ENCODE peak calls at places on chromosomes 12 and 14, in eight cellular contexts. N is HTR-8/SVneo; G is H54; R is cerebellar cortex; Z is effector memory CD4-positive, alpha-beta T cell; Y is stimulated activated CD8-positive, alpha-beta memory T cell treated with anti-CD3 and anti-CD28 coated beads, Interleukin-2, amount 100 ng/mL, for 1 hour; S is CD8-positive, alpha-beta memory T cell; X is NCI-H460. L is an unnamed sample.

GRCh38 chr14:42192659-42193425 is 586.2 kb downstream of the LRFN5 start:
- DNase-seq in N (peak; percentile 41), G (peak; percentile 1), R (no peak), Z (no peak), Y (no peak), S (no peak), X (peak; percentile 72), L (no peak)

GRCh38 chr12:99658950-99659349 is 11.4 kb downstream of the GARIN6 start:
- DNase-seq in N (no peak), G (no peak), R (peak; percentile 49), Z (no peak), Y (no peak), S (no peak), X (no peak), L (no peak)

GRCh38 chr12:12482150-12482761 is 80.4 kb downstream of the DUSP16 start:
- DNase-seq in N (no peak), G (no peak), R (no peak), Z (no peak), Y (no peak), S (no peak), X (no peak), L (no peak)

GRCh38 chr12:89160716-89161123 is 191.6 kb downstream of the DUSP6 start:
- DNase-seq in N (peak; percentile 24), G (no peak), R (no peak), Z (no peak), Y (no peak), S (no peak), X (no peak), L (no peak)

GRCh38 chr14:71403673-71404072 is 496.4 kb downstream of the PCNX1 start:
- DNase-seq in N (peak; percentile 60), G (no peak), R (no peak), Z (no peak), Y (no peak), S (no peak), X (no peak), L (peak; percentile 78)

GRCh38 chr14:94180655-94181271 is 6.6 kb downstream of the PPP4R4 start:
- DNase-seq in N (no peak), G (peak; percentile 25), R (peak; percentile 58), Z (no peak), Y (no peak), S (no peak), X (peak; percentile 36), L (peak; percentile 65)

GRCh38 chr12:101414533-101415119 is 7.1 kb upstream of the ARL1 start:
- DNase-seq in N (peak; percentile 32), G (no peak), R (peak; percentile 74), Z (no peak), Y (no peak), S (no peak), X (peak; percentile 73), L (peak; percentile 21)

GRCh38 chr12:113825705-113826104 is 140.4 kb downstream of the RBM19 start:
- DNase-seq in N (no peak), G (no peak), R (no peak), Z (no peak), Y (no peak), S (no peak), X (no peak), L (no peak)

GRCh38 chr14:100188392-100189030 is 29.1 kb upstream of the DEGS2 start:
- DNase-seq in N (no peak), G (no peak), R (no peak), Z (no peak), Y (no peak), S (no peak), X (no peak), L (peak; percentile 10)